ENCODE peak calls at places on chromosomes 4 and X, in seven cellular contexts. N is activated naive CD8-positive, alpha-beta T cell treated with anti-CD3 and anti-CD28 coated beads, Interleukin-2, amount 50 U/mL, for 24 hours; Q is DMS 273 treated with DMSO at 0.1 percent for 48 hours; G is HFF-Myc; J is immature natural killer cell; V is fibroblast of villous mesenchyme; E is iris pigment epithelial cell. X is an unnamed sample.

GRCh38 chrX:101602077-101602476 is 15.7 kb downstream of the ARMCX6 start:
- DNase-seq in N (no peak), E (peak), Q (no peak), J (no peak), V (peak), G (peak), X (peak)

GRCh38 chr4:38654273-38654672 is 9.7 kb upstream of the KLF3 start:
- DNase-seq in N (no peak), E (no peak), J (peak), G (no peak), Q (no peak), V (no peak), X (no peak)

GRCh38 chr4:120990246-120990645 is 67.7 kb upstream of the PRDM5 start:
- DNase-seq in V (no peak), Q (no peak), N (no peak), J (no peak), E (no peak), G (no peak), X (no peak)

GRCh38 chr4:28890949-28891348 is 1829.2 kb upstream of the PCDH7 start:
- DNase-seq in E (no peak), V (no peak), G (no peak), Q (no peak), N (no peak), J (no peak), X (no peak)

GRCh38 chrX:141405878-141406492 is 163.7 kb upstream of the SPANXC start:
- DNase-seq in E (peak), Q (no peak), V (peak), G (peak), J (no peak), N (no peak), X (peak)

GRCh38 chr4:139823746-139824145 is 158.1 kb downstream of the MGST2 start:
- DNase-seq in J (no peak), G (no peak), E (no peak), Q (no peak), N (no peak), V (no peak), X (no peak)

GRCh38 chr4:136741468-136741867 is 790.8 kb downstream of the PCDH18 start:
- DNase-seq in V (peak), G (no peak), N (no peak), J (no peak), E (peak), Q (no peak), X (peak)

GRCh38 chr4:150305995-150306394 is 227.8 kb downstream of the DCLK2 start:
- DNase-seq in V (peak), G (peak), J (no peak), N (no peak), E (peak), Q (no peak), X (peak)

GRCh38 chr4:141346144-141346543 is 125.4 kb downstream of the ZNF330 start:
- DNase-seq in G (peak), Q (no peak), N (no peak), V (peak), E (peak), J (no peak), X (peak)

GRCh38 chr4:76535603-76536380 is 100.8 kb downstream of the SHROOM3 start:
- DNase-seq in G (peak), N (no peak), E (no peak), Q (no peak), V (peak), J (no peak), X (peak)

GRCh38 chrX:40169193-40170086 is 71.7 kb upstream of the BCOR start:
- DNase-seq in N (peak), E (peak), V (peak), G (no peak), J (peak), Q (peak), X (peak)

X was measured in choroid plexus epithelial cell.